ENCODE peak calls at places on chromosome 16, in seven cellular contexts. Q is BE2C, N is immature natural killer cell, A is choroid plexus epithelial cell, I is G401, Z is GM04504, C is NCI-H1092 treated with DMSO at 0.1 percent for 48 hours. X is an unnamed sample.

GRCh38 chr16:68920349-68920748 is 77.0 kb downstream of the TANGO6 start:
- DNase-seq in Q (no peak), N (no peak), A (no peak), I (no peak), Z (no peak), C (no peak), X (no peak)

GRCh38 chr16:1863681-1864460 is 8.1 kb downstream of the MEIOB start:
- DNase-seq in Q (no peak), N (peak; percentile 6), A (peak; percentile 62), I (peak; percentile 59), Z (no peak), C (peak; percentile 31), X (no peak)

GRCh38 chr16:84047206-84047605 is 4.6 kb upstream of the SLC38A8 start:
- DNase-seq in Q (no peak), N (no peak), A (no peak), I (no peak), Z (no peak), C (no peak), X (no peak)

GRCh38 chr16:24358117-24358516 is 102.0 kb downstream of the CACNG3 start:
- DNase-seq in Q (no peak), N (no peak), A (no peak), I (no peak), Z (no peak), C (no peak), X (no peak)

GRCh38 chr16:65751622-65752598 is 614.6 kb upstream of the CDH5 start:
- DNase-seq in Q (peak; percentile 16), N (no peak), A (peak; percentile 34), I (no peak), Z (no peak), C (no peak), X (no peak)

GRCh38 chr16:50234771-50235556 is 31.4 kb upstream of the ADCY7 start:
- DNase-seq in Q (no peak), N (no peak), A (peak; percentile 68), I (no peak), Z (no peak), C (no peak), X (no peak)

GRCh38 chr16:8885674-8886592 is 3.8 kb downstream of the LITAFD start:
- DNase-seq in Q (peak; percentile 74), N (no peak), A (no peak), I (no peak), Z (no peak), C (peak; percentile 31), X (no peak)

GRCh38 chr16:72084445-72084844 is 9.0 kb downstream of the TXNL4B start:
- DNase-seq in Q (no peak), N (no peak), A (no peak), I (no peak), Z (no peak), C (no peak), X (no peak)

X was measured in heart right ventricle.